ENCODE peak calls at places on chromosomes 1 and 21, in four cellular contexts. One of them, this sample, is unnamed.
A peak's percentile ranks its signal among the peaks of the same experiment; 100 is the strongest.

GRCh38 chr1:22142315-22143064 is 407 bp downstream of the WNT4 start:
- DNase-seq in lower lobe of right lung: no peak
- DNase-seq in CD4-positive, CD25-positive, alpha-beta regulatory T cell: no peak
- DNase-seq in endothelial cell of umbilical vein: peak; percentile 44
- DNase-seq in this sample: no peak

GRCh38 chr1:23524716-23525401 is 6.2 kb downstream of the E2F2 start:
- DNase-seq in lower lobe of right lung: no peak
- DNase-seq in CD4-positive, CD25-positive, alpha-beta regulatory T cell: no peak
- DNase-seq in endothelial cell of umbilical vein: no peak
- DNase-seq in this sample: no peak

GRCh38 chr1:187408217-187409004 is 579.7 kb downstream of the PLA2G4A start:
- DNase-seq in lower lobe of right lung: no peak
- DNase-seq in CD4-positive, CD25-positive, alpha-beta regulatory T cell: no peak
- DNase-seq in endothelial cell of umbilical vein: no peak
- DNase-seq in this sample: no peak

GRCh38 chr1:16292739-16293138 is 55.8 kb upstream of the CPLANE2 start:
- DNase-seq in lower lobe of right lung: no peak
- DNase-seq in CD4-positive, CD25-positive, alpha-beta regulatory T cell: no peak
- DNase-seq in endothelial cell of umbilical vein: no peak
- DNase-seq in this sample: no peak

GRCh38 chr1:203072002-203072607 is 13.7 kb downstream of the MYOG start:
- DNase-seq in lower lobe of right lung: no peak
- DNase-seq in CD4-positive, CD25-positive, alpha-beta regulatory T cell: no peak
- DNase-seq in endothelial cell of umbilical vein: no peak
- DNase-seq in this sample: no peak

GRCh38 chr21:29643289-29643688 is 296.5 kb downstream of the GRIK1 start:
- DNase-seq in lower lobe of right lung: no peak
- DNase-seq in CD4-positive, CD25-positive, alpha-beta regulatory T cell: no peak
- DNase-seq in endothelial cell of umbilical vein: no peak
- DNase-seq in this sample: no peak

GRCh38 chr1:207455183-207455754 is 1.1 kb downstream of the CR2 start:
- DNase-seq in lower lobe of right lung: no peak
- DNase-seq in CD4-positive, CD25-positive, alpha-beta regulatory T cell: no peak
- DNase-seq in endothelial cell of umbilical vein: no peak
- DNase-seq in this sample: no peak

GRCh38 chr1:68149110-68149798 is 83.1 kb downstream of the WLS start:
- DNase-seq in lower lobe of right lung: no peak
- DNase-seq in CD4-positive, CD25-positive, alpha-beta regulatory T cell: no peak
- DNase-seq in endothelial cell of umbilical vein: no peak
- DNase-seq in this sample: no peak

GRCh38 chr1:70043806-70044205 is 161.6 kb downstream of the LRRC40 start:
- DNase-seq in lower lobe of right lung: no peak
- DNase-seq in CD4-positive, CD25-positive, alpha-beta regulatory T cell: no peak
- DNase-seq in endothelial cell of umbilical vein: peak; percentile 84
- DNase-seq in this sample: no peak

GRCh38 chr1:2455757-2456156 is 20.3 kb upstream of the PLCH2 start:
- DNase-seq in lower lobe of right lung: no peak
- DNase-seq in CD4-positive, CD25-positive, alpha-beta regulatory T cell: no peak
- DNase-seq in endothelial cell of umbilical vein: no peak
- DNase-seq in this sample: no peak

GRCh38 chr21:46375560-46376230 is 51.7 kb downstream of the PCNT start:
- DNase-seq in lower lobe of right lung: no peak
- DNase-seq in CD4-positive, CD25-positive, alpha-beta regulatory T cell: no peak
- DNase-seq in endothelial cell of umbilical vein: no peak
- DNase-seq in this sample: no peak
- H3K4me3 ChIP-seq in lower lobe of right lung: no peak overlapping the region
- H3K4me3 ChIP-seq in CD4-positive, CD25-positive, alpha-beta regulatory T cell: no peak overlapping the region
- H3K4me3 ChIP-seq in endothelial cell of umbilical vein: no peak overlapping the region
- H3K4me3 ChIP-seq in this sample: no peak overlapping the region

GRCh38 chr1:25042331-25042730 is 112.3 kb upstream of the RUNX3 start:
- DNase-seq in lower lobe of right lung: no peak
- DNase-seq in CD4-positive, CD25-positive, alpha-beta regulatory T cell: no peak
- DNase-seq in endothelial cell of umbilical vein: no peak
- DNase-seq in this sample: no peak

GRCh38 chr1:25042876-25043580 is 113.0 kb upstream of the RUNX3 start:
- DNase-seq in lower lobe of right lung: no peak
- DNase-seq in CD4-positive, CD25-positive, alpha-beta regulatory T cell: no peak
- DNase-seq in endothelial cell of umbilical vein: no peak
- DNase-seq in this sample: no peak

GRCh38 chr1:25039229-25039628 is 109.2 kb upstream of the RUNX3 start:
- DNase-seq in lower lobe of right lung: no peak
- DNase-seq in CD4-positive, CD25-positive, alpha-beta regulatory T cell: no peak
- DNase-seq in endothelial cell of umbilical vein: no peak
- DNase-seq in this sample: no peak

GRCh38 chr1:25040122-25040685 is 110.1 kb upstream of the RUNX3 start:
- DNase-seq in lower lobe of right lung: no peak
- DNase-seq in CD4-positive, CD25-positive, alpha-beta regulatory T cell: no peak
- DNase-seq in endothelial cell of umbilical vein: no peak
- DNase-seq in this sample: no peak

GRCh38 chr1:25041869-25042268 is 111.8 kb upstream of the RUNX3 start:
- DNase-seq in lower lobe of right lung: no peak
- DNase-seq in CD4-positive, CD25-positive, alpha-beta regulatory T cell: no peak
- DNase-seq in endothelial cell of umbilical vein: no peak
- DNase-seq in this sample: no peak
- H3K27me3 ChIP-seq in lower lobe of right lung: no peaks in the 10 kb centered on the region
- H3K27me3 ChIP-seq in CD4-positive, CD25-positive, alpha-beta regulatory T cell: no peaks in the 10 kb centered on the region
- H3K27me3 ChIP-seq in endothelial cell of umbilical vein: no peaks in the 10 kb centered on the region
- H3K27me3 ChIP-seq in this sample: no peaks in the 10 kb centered on the region

DNA sequence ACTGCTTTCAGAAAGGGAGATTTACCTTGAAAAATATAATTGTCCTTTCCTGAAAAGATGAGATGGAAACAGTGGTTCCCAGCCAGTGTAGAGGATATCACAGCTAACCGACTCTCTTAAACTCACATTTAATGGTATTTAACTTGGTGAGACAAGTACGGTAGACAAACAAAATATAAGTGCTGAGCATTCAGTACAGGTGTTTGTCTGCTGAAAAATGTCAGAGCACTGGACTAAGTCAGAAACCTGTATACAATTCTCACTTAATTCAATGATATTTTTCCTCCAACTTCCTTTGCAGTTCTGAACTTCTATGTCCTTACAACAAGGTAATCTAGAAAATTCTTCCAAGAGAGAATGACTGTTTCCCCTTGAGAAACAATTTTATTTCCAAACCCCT is at the start of gene LCE1B:
- DNase-seq in lower lobe of right lung: no peak
- DNase-seq in CD4-positive, CD25-positive, alpha-beta regulatory T cell: no peak
- DNase-seq in endothelial cell of umbilical vein: no peak
- DNase-seq in this sample: no peak
- H3K9me3 ChIP-seq in lower lobe of right lung: no peaks in the 10 kb centered on the region
- H3K9me3 ChIP-seq in CD4-positive, CD25-positive, alpha-beta regulatory T cell: no peaks in the 10 kb centered on the region
- H3K9me3 ChIP-seq in endothelial cell of umbilical vein: no peaks in the 10 kb centered on the region
- H3K9me3 ChIP-seq in this sample: no peaks in the 10 kb centered on the region

DNA sequence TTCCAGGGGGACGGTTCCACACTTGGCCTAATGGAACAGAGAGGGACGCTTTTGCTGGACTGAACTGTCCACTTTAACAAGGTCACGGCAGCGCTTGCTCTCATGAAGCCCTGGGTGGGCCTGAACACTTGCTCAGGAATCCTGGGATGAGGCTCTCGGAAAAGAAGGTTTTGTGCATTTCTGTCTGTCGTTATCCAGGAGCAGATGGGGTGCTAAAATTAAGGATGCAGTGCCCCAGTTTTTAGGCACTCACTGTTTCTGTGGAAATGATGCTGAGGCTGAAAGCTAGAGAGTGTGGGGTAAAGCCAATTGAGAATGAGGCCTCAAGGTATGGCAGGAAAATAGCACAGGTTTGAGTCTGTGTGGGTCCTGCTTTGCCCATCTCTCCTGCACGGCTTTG is 111.0 kb downstream of the DAB1 start:
- DNase-seq in lower lobe of right lung: no peak
- DNase-seq in CD4-positive, CD25-positive, alpha-beta regulatory T cell: no peak
- DNase-seq in endothelial cell of umbilical vein: no peak
- DNase-seq in this sample: no peak
- H3K4me3 ChIP-seq in lower lobe of right lung: no peak overlapping the region
- H3K4me3 ChIP-seq in CD4-positive, CD25-positive, alpha-beta regulatory T cell: no peak overlapping the region
- H3K4me3 ChIP-seq in endothelial cell of umbilical vein: no peak overlapping the region
- H3K4me3 ChIP-seq in this sample: no peak overlapping the region

GRCh38 chr1:41621256-41621655 is 136.8 kb upstream of the EDN2 start:
- DNase-seq in lower lobe of right lung: no peak
- DNase-seq in CD4-positive, CD25-positive, alpha-beta regulatory T cell: no peak
- DNase-seq in endothelial cell of umbilical vein: no peak
- DNase-seq in this sample: no peak

GRCh38 chr1:41621791-41622190 is 137.3 kb upstream of the EDN2 start:
- DNase-seq in lower lobe of right lung: no peak
- DNase-seq in CD4-positive, CD25-positive, alpha-beta regulatory T cell: no peak
- DNase-seq in endothelial cell of umbilical vein: no peak
- DNase-seq in this sample: no peak

GRCh38 chr1:41623736-41624135 is 139.3 kb upstream of the EDN2 start:
- DNase-seq in lower lobe of right lung: no peak
- DNase-seq in CD4-positive, CD25-positive, alpha-beta regulatory T cell: no peak
- DNase-seq in endothelial cell of umbilical vein: no peak
- DNase-seq in this sample: no peak

GRCh38 chr1:41622859-41623732 is 138.6 kb upstream of the EDN2 start:
- DNase-seq in lower lobe of right lung: no peak
- DNase-seq in CD4-positive, CD25-positive, alpha-beta regulatory T cell: no peak
- DNase-seq in endothelial cell of umbilical vein: no peak
- DNase-seq in this sample: no peak

GRCh38 chr1:41622402-41622801 is 137.9 kb upstream of the EDN2 start:
- DNase-seq in lower lobe of right lung: no peak
- DNase-seq in CD4-positive, CD25-positive, alpha-beta regulatory T cell: no peak
- DNase-seq in endothelial cell of umbilical vein: no peak
- DNase-seq in this sample: no peak
- H3K27me3 ChIP-seq in lower lobe of right lung: no peaks in the 10 kb centered on the region
- H3K27me3 ChIP-seq in CD4-positive, CD25-positive, alpha-beta regulatory T cell: no peaks in the 10 kb centered on the region
- H3K27me3 ChIP-seq in endothelial cell of umbilical vein: no peaks in the 10 kb centered on the region
- H3K27me3 ChIP-seq in this sample: no peaks in the 10 kb centered on the region

DNA sequence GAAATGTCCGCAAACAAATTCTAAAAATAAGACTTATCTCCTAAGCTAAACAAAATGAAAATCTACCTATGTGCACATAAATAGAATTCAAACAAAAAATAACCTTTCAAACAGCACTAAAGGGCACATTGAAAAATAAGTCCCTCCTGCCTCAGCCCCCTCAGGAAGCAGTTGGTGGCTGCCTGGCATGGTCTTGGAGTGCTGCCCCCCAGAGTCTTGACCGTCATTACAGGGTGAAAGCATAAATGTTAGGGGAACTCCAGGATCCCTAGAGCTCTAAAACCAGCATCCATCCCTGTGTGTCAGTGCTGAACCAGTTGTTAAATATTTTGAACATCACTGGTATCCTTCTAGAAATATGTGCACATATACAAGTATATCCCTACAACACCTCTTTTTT is 6.5 kb upstream of the NPL start:
- DNase-seq in lower lobe of right lung: no peak
- DNase-seq in CD4-positive, CD25-positive, alpha-beta regulatory T cell: no peak
- DNase-seq in endothelial cell of umbilical vein: no peak
- DNase-seq in this sample: no peak
- H3K9me3 ChIP-seq in lower lobe of right lung: no peaks in the 10 kb centered on the region
- H3K9me3 ChIP-seq in CD4-positive, CD25-positive, alpha-beta regulatory T cell: no peaks in the 10 kb centered on the region
- H3K9me3 ChIP-seq in endothelial cell of umbilical vein: no peaks in the 10 kb centered on the region
- H3K9me3 ChIP-seq in this sample: no peaks in the 10 kb centered on the region

DNA sequence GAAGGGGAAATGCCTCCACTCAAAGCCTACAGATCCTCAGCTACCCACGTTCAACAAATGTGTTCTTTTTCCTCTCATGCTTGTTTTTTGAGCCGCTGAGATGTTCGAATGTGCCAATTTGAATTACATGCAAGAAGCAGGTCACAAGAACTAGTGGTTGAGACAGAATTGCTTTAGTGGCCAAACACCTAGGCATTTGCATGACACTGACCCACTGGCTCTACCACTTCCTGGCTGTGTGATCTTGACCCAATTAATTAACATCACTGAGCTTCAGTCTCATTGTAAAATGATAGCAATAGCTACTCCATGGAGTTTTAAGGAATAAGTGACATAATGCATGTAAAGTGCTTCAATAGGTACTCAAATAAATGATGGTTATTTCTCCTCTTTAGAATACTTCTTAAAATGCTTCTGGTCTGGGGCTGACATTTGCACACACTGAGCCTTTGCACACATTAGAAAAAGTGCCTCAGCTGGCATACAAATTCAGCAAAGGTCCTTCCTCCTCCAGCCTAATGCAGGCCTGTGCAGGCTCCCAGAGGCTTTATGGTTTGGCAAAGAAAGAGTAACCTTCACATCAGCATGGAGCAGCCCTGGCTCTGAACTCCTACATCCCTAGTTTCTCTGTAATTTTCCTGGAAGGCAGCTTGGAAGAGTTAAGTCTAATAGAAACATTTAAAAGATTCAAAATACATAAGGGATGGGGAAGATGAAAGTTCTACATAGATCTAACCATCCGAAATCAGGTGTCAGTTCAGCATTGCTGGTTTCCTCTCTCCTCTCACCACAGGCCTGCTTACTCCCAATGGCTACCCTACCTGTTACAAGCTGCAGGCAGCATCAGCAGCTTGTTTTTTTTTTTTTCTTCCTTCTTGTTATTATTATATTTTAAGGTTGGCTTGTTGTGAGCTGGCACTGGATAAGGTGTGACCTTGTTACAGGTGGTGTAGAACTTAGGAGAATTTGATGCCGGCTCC is 107.4 kb downstream of the TBX19 start:
- DNase-seq in lower lobe of right lung: no peak
- DNase-seq in CD4-positive, CD25-positive, alpha-beta regulatory T cell: no peak
- DNase-seq in endothelial cell of umbilical vein: no peak
- DNase-seq in this sample: no peak
- H3K4me3 ChIP-seq in lower lobe of right lung: no peak overlapping the region
- H3K4me3 ChIP-seq in CD4-positive, CD25-positive, alpha-beta regulatory T cell: no peak overlapping the region
- H3K4me3 ChIP-seq in endothelial cell of umbilical vein: no peak overlapping the region
- H3K4me3 ChIP-seq in this sample: no peak overlapping the region